ENCODE peak calls at places on chromosomes 12 and 14, in five cellular contexts. One of them, this sample, is unnamed.

GRCh38 chr14:56660677-56661389 is 81.2 kb downstream of the TMEM260 start:
- DNase-seq in T-helper 1 cell: no peak
- DNase-seq in stimulated activated CD4-positive, alpha-beta T cell treated with anti-CD3 and anti-CD28 coated beads, TNF-alpha, amount 100 ng/mL, for 4 hours: no peak
- DNase-seq in GM04504: no peak
- DNase-seq in lung: no peak
- DNase-seq in this sample: no peak

GRCh38 chr12:29256598-29256997 is 107.5 kb downstream of the FAR2 start:
- DNase-seq in T-helper 1 cell: no peak
- DNase-seq in stimulated activated CD4-positive, alpha-beta T cell treated with anti-CD3 and anti-CD28 coated beads, TNF-alpha, amount 100 ng/mL, for 4 hours: no peak
- DNase-seq in GM04504: no peak
- DNase-seq in lung: no peak
- DNase-seq in this sample: no peak

GRCh38 chr12:57524814-57525614 is 2.4 kb downstream of the MBD6 start:
- DNase-seq in T-helper 1 cell: no peak
- DNase-seq in stimulated activated CD4-positive, alpha-beta T cell treated with anti-CD3 and anti-CD28 coated beads, TNF-alpha, amount 100 ng/mL, for 4 hours: no peak
- DNase-seq in GM04504: no peak
- DNase-seq in lung: no peak
- DNase-seq in this sample: no peak

GRCh38 chr12:50621435-50622304 is 116.9 kb downstream of the DIP2B start:
- DNase-seq in T-helper 1 cell: no peak
- DNase-seq in stimulated activated CD4-positive, alpha-beta T cell treated with anti-CD3 and anti-CD28 coated beads, TNF-alpha, amount 100 ng/mL, for 4 hours: no peak
- DNase-seq in GM04504: no peak
- DNase-seq in lung: no peak
- DNase-seq in this sample: no peak

GRCh38 chr14:102442241-102443211 is 67.0 kb downstream of the ANKRD9 start:
- DNase-seq in T-helper 1 cell: no peak
- DNase-seq in stimulated activated CD4-positive, alpha-beta T cell treated with anti-CD3 and anti-CD28 coated beads, TNF-alpha, amount 100 ng/mL, for 4 hours: no peak
- DNase-seq in GM04504: no peak
- DNase-seq in lung: no peak
- DNase-seq in this sample: no peak

GRCh38 chr12:92408072-92408900 is 262.6 kb upstream of the BTG1 start:
- DNase-seq in T-helper 1 cell: peak; percentile 32
- DNase-seq in stimulated activated CD4-positive, alpha-beta T cell treated with anti-CD3 and anti-CD28 coated beads, TNF-alpha, amount 100 ng/mL, for 4 hours: no peak
- DNase-seq in GM04504: no peak
- DNase-seq in lung: peak; percentile 51
- DNase-seq in this sample: no peak

GRCh38 chr12:58268080-58268479 is 326.7 kb downstream of the ATP23 start:
- DNase-seq in T-helper 1 cell: no peak
- DNase-seq in stimulated activated CD4-positive, alpha-beta T cell treated with anti-CD3 and anti-CD28 coated beads, TNF-alpha, amount 100 ng/mL, for 4 hours: no peak
- DNase-seq in GM04504: no peak
- DNase-seq in lung: no peak
- DNase-seq in this sample: no peak

GRCh38 chr12:95836185-95836609 is 22.6 kb upstream of the SNRPF start:
- DNase-seq in T-helper 1 cell: no peak
- DNase-seq in stimulated activated CD4-positive, alpha-beta T cell treated with anti-CD3 and anti-CD28 coated beads, TNF-alpha, amount 100 ng/mL, for 4 hours: no peak
- DNase-seq in GM04504: no peak
- DNase-seq in lung: no peak
- DNase-seq in this sample: peak; percentile 52

GRCh38 chr12:47087088-47087688 is 7.4 kb upstream of the AMIGO2 start:
- DNase-seq in T-helper 1 cell: no peak
- DNase-seq in stimulated activated CD4-positive, alpha-beta T cell treated with anti-CD3 and anti-CD28 coated beads, TNF-alpha, amount 100 ng/mL, for 4 hours: no peak
- DNase-seq in GM04504: no peak
- DNase-seq in lung: no peak
- DNase-seq in this sample: no peak

GRCh38 chr14:88937706-88938105 is 113.3 kb downstream of the TTC8 start:
- DNase-seq in T-helper 1 cell: no peak
- DNase-seq in stimulated activated CD4-positive, alpha-beta T cell treated with anti-CD3 and anti-CD28 coated beads, TNF-alpha, amount 100 ng/mL, for 4 hours: no peak
- DNase-seq in GM04504: no peak
- DNase-seq in lung: no peak
- DNase-seq in this sample: no peak

GRCh38 chr14:62800577-62800976 is 244.7 kb downstream of the KCNH5 start:
- DNase-seq in T-helper 1 cell: no peak
- DNase-seq in stimulated activated CD4-positive, alpha-beta T cell treated with anti-CD3 and anti-CD28 coated beads, TNF-alpha, amount 100 ng/mL, for 4 hours: no peak
- DNase-seq in GM04504: no peak
- DNase-seq in lung: no peak
- DNase-seq in this sample: no peak

GRCh38 chr14:88952901-88953300 is 128.4 kb downstream of the TTC8 start:
- DNase-seq in T-helper 1 cell: no peak
- DNase-seq in stimulated activated CD4-positive, alpha-beta T cell treated with anti-CD3 and anti-CD28 coated beads, TNF-alpha, amount 100 ng/mL, for 4 hours: no peak
- DNase-seq in GM04504: no peak
- DNase-seq in lung: no peak
- DNase-seq in this sample: no peak

GRCh38 chr14:73231874-73232851 is 5.1 kb upstream of the PAPLN start:
- DNase-seq in T-helper 1 cell: no peak
- DNase-seq in stimulated activated CD4-positive, alpha-beta T cell treated with anti-CD3 and anti-CD28 coated beads, TNF-alpha, amount 100 ng/mL, for 4 hours: no peak
- DNase-seq in GM04504: no peak
- DNase-seq in lung: no peak
- DNase-seq in this sample: no peak

GRCh38 chr12:1630081-1630826 is 1.2 kb downstream of the WNT5B start:
- DNase-seq in T-helper 1 cell: no peak
- DNase-seq in stimulated activated CD4-positive, alpha-beta T cell treated with anti-CD3 and anti-CD28 coated beads, TNF-alpha, amount 100 ng/mL, for 4 hours: no peak
- DNase-seq in GM04504: no peak
- DNase-seq in lung: peak; percentile 36
- DNase-seq in this sample: no peak

GRCh38 chr12:122081697-122082221 is 3.2 kb downstream of the MLXIP start:
- DNase-seq in T-helper 1 cell: no peak
- DNase-seq in stimulated activated CD4-positive, alpha-beta T cell treated with anti-CD3 and anti-CD28 coated beads, TNF-alpha, amount 100 ng/mL, for 4 hours: no peak
- DNase-seq in GM04504: no peak
- DNase-seq in lung: no peak
- DNase-seq in this sample: no peak